ENCODE peak calls at places on chromosomes 6 and 20, in four cellular contexts. L is NCI-H1436 treated with DMSO at 0.1 percent for 48 hours, K is choroid plexus epithelial cell, O is HTR-8/SVneo. S is an unnamed sample.
A peak's percentile ranks its signal among the peaks of the same experiment; 100 is the strongest.

GRCh38 chr20:11981366-11981947 is 63.8 kb downstream of the BTBD3 start:
- DNase-seq in L (no peak), K (no peak), O (no peak), S (no peak)

GRCh38 chr20:43508604-43509040 is 1.1 kb downstream of the L3MBTL1 start:
- DNase-seq in O (no peak), K (peak; percentile 30), L (no peak), S (no peak)

GRCh38 chr6:10401632-10402223 is 13.1 kb downstream of the TFAP2A start:
- DNase-seq in K (no peak), O (no peak), L (no peak), S (no peak)

GRCh38 chr20:57468523-57469417 is 56.2 kb downstream of the CTCFL start:
- DNase-seq in L (no peak), O (no peak), K (no peak), S (no peak)

GRCh38 chr20:17644451-17644850 is 37.6 kb downstream of the RRBP1 start:
- DNase-seq in K (no peak), L (no peak), O (no peak), S (no peak)

GRCh38 chr6:150143521-150144293 is 863 bp downstream of the PPP1R14C start:
- DNase-seq in O (no peak), K (no peak), L (no peak), S (peak; percentile 21)

GRCh38 chr20:36572701-36573102 is 695 bp upstream of the TGIF2 start:
- DNase-seq in K (peak; percentile 35), O (no peak), L (no peak), S (no peak)

GRCh38 chr6:74857157-74857556 is 348.7 kb downstream of the COL12A1 start:
- DNase-seq in L (no peak), O (no peak), K (no peak), S (no peak)

GRCh38 chr20:59025086-59025485 is 5.9 kb downstream of the TUBB1 start:
- DNase-seq in K (no peak), L (no peak), O (no peak), S (no peak)

GRCh38 chr6:47034919-47035318 is 7.2 kb downstream of the ADGRF1 start:
- DNase-seq in L (peak; percentile 27), K (peak; percentile 99), O (peak; percentile 86), S (peak; percentile 90)

GRCh38 chr6:3949531-3949930 is 100.4 kb downstream of the FAM50B start:
- DNase-seq in L (no peak), K (no peak), O (no peak), S (no peak)

GRCh38 chr6:31718294-31718693 is 3.1 kb downstream of the LY6G6D start:
- DNase-seq in L (no peak), O (no peak), K (no peak), S (no peak)

GRCh38 chr20:17613328-17614175 is 43.7 kb downstream of the DSTN start:
- DNase-seq in K (no peak), O (no peak), L (no peak), S (no peak)

GRCh38 chr6:87791982-87792381 is 89.9 kb upstream of the AKIRIN2 start:
- DNase-seq in K (no peak), L (no peak), O (no peak), S (no peak)

GRCh38 chr6:150528648-150529285 is 70.9 kb upstream of the PLEKHG1 start:
- DNase-seq in L (no peak), K (peak; percentile 55), O (peak; percentile 5), S (no peak)

GRCh38 chr20:24403410-24403809 is 66.0 kb upstream of the SYNDIG1 start:
- DNase-seq in L (no peak), O (no peak), K (peak; percentile 53), S (no peak)

GRCh38 chr6:11414564-11414963 is 123.0 kb upstream of the TMEM170B start:
- DNase-seq in K (peak; percentile 38), O (no peak), L (no peak), S (no peak)

GRCh38 chr20:50601511-50602431 is 89.6 kb downstream of the RIPOR3 start:
- DNase-seq in K (peak; percentile 30), O (no peak), L (no peak), S (no peak)

GRCh38 chr6:27867051-27867940 is 44.9 kb downstream of the OR2B2 start:
- DNase-seq in K (peak; percentile 87), O (peak; percentile 73), L (peak; percentile 43), S (peak; percentile 73)

GRCh38 chr20:41030536-41031242 is 2.1 kb downstream of the TOP1 start:
- DNase-seq in L (no peak), K (peak; percentile 56), O (no peak), S (no peak)